ENCODE peak calls at places on chromosome 2, in six cellular contexts. One of them, this sample, is unnamed.

GRCh38 chr2:5077479-5078089 is 614.6 kb upstream of the SOX11 start:
- DNase-seq in GM23248: no peak
- DNase-seq in activated T-cell treated with anti-CD3 and anti-CD28 coated beads, Interleukin-2, amount 50 U/mL, for 48 hours: no peak
- DNase-seq in CD8-positive, alpha-beta memory T cell: no peak
- DNase-seq in germinal center: no peak
- DNase-seq in GM19239: no peak
- DNase-seq in this sample: no peak

GRCh38 chr2:17901246-17901645 is 22.8 kb downstream of the KCNS3 start:
- DNase-seq in germinal center: no peak
- DNase-seq in CD8-positive, alpha-beta memory T cell: no peak
- DNase-seq in GM19239: no peak
- DNase-seq in activated T-cell treated with anti-CD3 and anti-CD28 coated beads, Interleukin-2, amount 50 U/mL, for 48 hours: no peak
- DNase-seq in GM23248: no peak
- DNase-seq in this sample: no peak

GRCh38 chr2:69588403-69588802 is 55.1 kb downstream of the AAK1 start:
- DNase-seq in GM23248: no peak
- DNase-seq in CD8-positive, alpha-beta memory T cell: no peak
- DNase-seq in germinal center: no peak
- DNase-seq in activated T-cell treated with anti-CD3 and anti-CD28 coated beads, Interleukin-2, amount 50 U/mL, for 48 hours: no peak
- DNase-seq in GM19239: no peak
- DNase-seq in this sample: no peak

GRCh38 chr2:54999182-54999581 is 51.1 kb downstream of the RTN4 start:
- DNase-seq in GM19239: no peak
- DNase-seq in germinal center: no peak
- DNase-seq in CD8-positive, alpha-beta memory T cell: no peak
- DNase-seq in activated T-cell treated with anti-CD3 and anti-CD28 coated beads, Interleukin-2, amount 50 U/mL, for 48 hours: no peak
- DNase-seq in GM23248: peak
- DNase-seq in this sample: no peak

GRCh38 chr2:26552641-26553040 is 74.7 kb upstream of the OTOF start:
- DNase-seq in activated T-cell treated with anti-CD3 and anti-CD28 coated beads, Interleukin-2, amount 50 U/mL, for 48 hours: no peak
- DNase-seq in CD8-positive, alpha-beta memory T cell: no peak
- DNase-seq in GM19239: no peak
- DNase-seq in GM23248: no peak
- DNase-seq in germinal center: no peak
- DNase-seq in this sample: no peak

GRCh38 chr2:101473911-101474751 is 781 bp downstream of the RFX8 start:
- DNase-seq in germinal center: peak
- DNase-seq in CD8-positive, alpha-beta memory T cell: no peak
- DNase-seq in activated T-cell treated with anti-CD3 and anti-CD28 coated beads, Interleukin-2, amount 50 U/mL, for 48 hours: peak
- DNase-seq in GM19239: no peak
- DNase-seq in GM23248: peak
- DNase-seq in this sample: no peak

GRCh38 chr2:46462936-46463335 is 16.4 kb upstream of the TMEM247 start:
- DNase-seq in GM23248: peak
- DNase-seq in GM19239: no peak
- DNase-seq in activated T-cell treated with anti-CD3 and anti-CD28 coated beads, Interleukin-2, amount 50 U/mL, for 48 hours: no peak
- DNase-seq in germinal center: no peak
- DNase-seq in CD8-positive, alpha-beta memory T cell: no peak
- DNase-seq in this sample: no peak

GRCh38 chr2:159071190-159071915 is 102.9 kb downstream of the TANC1 start:
- DNase-seq in GM19239: no peak
- DNase-seq in GM23248: peak
- DNase-seq in activated T-cell treated with anti-CD3 and anti-CD28 coated beads, Interleukin-2, amount 50 U/mL, for 48 hours: no peak
- DNase-seq in germinal center: no peak
- DNase-seq in CD8-positive, alpha-beta memory T cell: no peak
- DNase-seq in this sample: no peak

GRCh38 chr2:24123212-24124002 is at the start of the genes FAM228B and PFN4:
- DNase-seq in CD8-positive, alpha-beta memory T cell: peak
- DNase-seq in germinal center: peak
- DNase-seq in activated T-cell treated with anti-CD3 and anti-CD28 coated beads, Interleukin-2, amount 50 U/mL, for 48 hours: peak
- DNase-seq in GM19239: peak
- DNase-seq in GM23248: peak
- DNase-seq in this sample: peak

GRCh38 chr2:8148260-8148880 is 533.5 kb upstream of the ID2 start:
- DNase-seq in CD8-positive, alpha-beta memory T cell: no peak
- DNase-seq in GM23248: peak
- DNase-seq in GM19239: no peak
- DNase-seq in germinal center: no peak
- DNase-seq in activated T-cell treated with anti-CD3 and anti-CD28 coated beads, Interleukin-2, amount 50 U/mL, for 48 hours: no peak
- DNase-seq in this sample: no peak

GRCh38 chr2:179263460-179264237 is 983 bp downstream of the SESTD1 start:
- DNase-seq in GM19239: peak
- DNase-seq in activated T-cell treated with anti-CD3 and anti-CD28 coated beads, Interleukin-2, amount 50 U/mL, for 48 hours: peak
- DNase-seq in germinal center: peak
- DNase-seq in CD8-positive, alpha-beta memory T cell: no peak
- DNase-seq in GM23248: peak
- DNase-seq in this sample: peak

This sample was measured in immature natural killer cell.